ENCODE peak calls at places on chromosomes 13 and 19, in eight cellular contexts. F, W, D, C, R, Q, A and X are unnamed samples. For H3K36me3 and H3K4me1, the result is how much of the 10 kb centered on the place peaks cover.

GRCh38 chr13:73168226-73168992 is 109.6 kb downstream of the KLF5 start:
- DNase-seq in R (no peak), D (no peak), C (peak), A (no peak), Q (no peak), W (no peak), F (no peak), X (peak)

GRCh38 chr13:98571955-98572662 is 4.8 kb downstream of the STK24 start:
- DNase-seq in Q (no peak), F (peak), W (no peak), A (no peak), R (no peak), C (no peak), D (no peak), X (peak)

GRCh38 chr13:48156466-48156865 is 61.6 kb upstream of the MED4 start:
- DNase-seq in R (no peak), C (peak), Q (no peak), A (no peak), F (peak), W (no peak), D (no peak), X (peak)

GRCh38 chr19:48330012-48330681 is 4.8 kb downstream of the EMP3 start:
- DNase-seq in A (no peak), R (no peak), F (peak), Q (peak), D (no peak), C (peak), W (peak), X (no peak)

GRCh38 chr19:35736913-35737886 is 5.1 kb downstream of the IGFLR1 start:
- DNase-seq in C (no peak), F (no peak), Q (no peak), D (no peak), W (no peak), A (no peak), R (no peak), X (no peak)

GRCh38 chr13:37187110-37187509 is 81.6 kb upstream of the CSNK1A1L start:
- DNase-seq in A (no peak), F (no peak), Q (no peak), D (no peak), R (no peak), C (peak), W (no peak), X (no peak)

GRCh38 chr13:20521388-20521787 is 4.3 kb downstream of the CRYL1 start:
- DNase-seq in Q (no peak), R (no peak), F (no peak), D (no peak), W (no peak), A (no peak), C (no peak), X (no peak)

GRCh38 chr13:31172535-31172934 is 10.8 kb upstream of the HSPH1 start:
- DNase-seq in F (no peak), A (no peak), D (no peak), C (peak), W (no peak), R (no peak), Q (no peak), X (peak)

GRCh38 chr13:76637651-76638111 is 248.5 kb downstream of the KCTD12 start:
- DNase-seq in A (no peak), D (no peak), F (no peak), C (no peak), Q (no peak), R (no peak), W (no peak), X (no peak)

GRCh38 chr13:22883961-22884360 is 296.8 kb upstream of the SGCG start:
- DNase-seq in Q (no peak), C (peak), D (no peak), A (no peak), F (no peak), R (no peak), W (no peak), X (no peak)

GRCh38 chr19:8302357-8302691 is 5.8 kb downstream of the CD320 start:
- DNase-seq in R (peak), Q (peak), A (no peak), W (peak), F (peak), D (peak), C (no peak), X (peak)

GRCh38 chr19:35585844-35586243 is at the start of gene PMIS2:
- DNase-seq in R (no peak), Q (no peak), W (no peak), D (no peak), C (no peak), F (no peak), A (no peak), X (no peak)

GRCh38 chr19:49132974-49133609 is 13.7 kb downstream of the PPFIA3 start:
- DNase-seq in A (no peak), W (no peak), R (no peak), D (no peak), C (no peak), F (no peak), Q (no peak), X (no peak)

GRCh38 chr13:58238972-58239773 is 607.6 kb downstream of the PCDH17 start:
- DNase-seq in D (no peak), Q (no peak), W (no peak), A (no peak), R (no peak), F (no peak), C (no peak), X (no peak)

GRCh38 chr13:51626749-51627148 is 42.5 kb downstream of the WDFY2 start:
- DNase-seq in C (no peak), Q (no peak), A (no peak), F (no peak), D (no peak), W (no peak), R (no peak), X (no peak)

GRCh38 chr13:76884571-76885202 is 1.5 kb downstream of the KCTD12 start:
- DNase-seq in A (no peak), R (no peak), D (no peak), C (no peak), F (peak), W (peak), Q (no peak), X (no peak)

GRCh38 chr19:7494416-7495098 is 5.7 kb upstream of the PEX11G start:
- DNase-seq in Q (no peak), D (peak), A (no peak), W (peak), F (no peak), C (no peak), R (no peak), X (no peak)

GRCh38 chr19:49084206-49085019 is 838 bp upstream of the SNRNP70 start:
- DNase-seq in D (no peak), A (no peak), C (no peak), F (no peak), W (no peak), R (no peak), Q (no peak), X (no peak)

GRCh38 chr19:14366529-14366928 is 14.7 kb upstream of the ADGRE5 start:
- DNase-seq in A (peak), D (peak), F (peak), W (peak), R (no peak), C (peak), Q (peak), X (no peak)

GRCh38 chr19:343451-343931 is 1.1 kb downstream of the MIER2 start:
- DNase-seq in A (no peak), F (no peak), D (no peak), R (no peak), C (no peak), W (no peak), Q (no peak), X (peak)

GRCh38 chr19:42349378-42350107 is 24.1 kb downstream of the MEGF8 start:
- DNase-seq in F (no peak), D (no peak), R (no peak), C (no peak), W (no peak), A (no peak), Q (no peak), X (no peak)

GRCh38 chr19:36120092-36120983 is 5.1 kb downstream of the TBCB start:
- DNase-seq in F (no peak), C (no peak), Q (no peak), W (no peak), R (no peak), A (no peak), D (no peak), X (no peak)

GRCh38 chr13:51838235-51838846 is 6.6 kb downstream of the TMEM272 start:
- DNase-seq in R (no peak), Q (peak), A (no peak), F (no peak), D (no peak), C (no peak), W (no peak), X (peak)

GRCh38 chr19:17052439-17052838 is 22.8 kb downstream of the HAUS8 start:
- DNase-seq in R (no peak), A (no peak), C (peak), D (no peak), F (peak), W (peak), Q (peak), X (no peak)

GRCh38 chr19:4567584-4568071 is 8.1 kb upstream of the SEMA6B start:
- DNase-seq in A (no peak), D (peak), W (peak), Q (peak), R (no peak), C (peak), F (peak), X (no peak)

GRCh38 chr19:11361771-11362731 is 6.8 kb downstream of the PLPPR2 start:
- DNase-seq in A (no peak), W (no peak), Q (no peak), R (no peak), F (no peak), D (no peak), C (no peak), X (no peak)
- H3K36me3 ChIP-seq in A (under half), W (half or more), Q (under half), R (under half), F (under half), D (under half), C (under half), X (under half)

DNA sequence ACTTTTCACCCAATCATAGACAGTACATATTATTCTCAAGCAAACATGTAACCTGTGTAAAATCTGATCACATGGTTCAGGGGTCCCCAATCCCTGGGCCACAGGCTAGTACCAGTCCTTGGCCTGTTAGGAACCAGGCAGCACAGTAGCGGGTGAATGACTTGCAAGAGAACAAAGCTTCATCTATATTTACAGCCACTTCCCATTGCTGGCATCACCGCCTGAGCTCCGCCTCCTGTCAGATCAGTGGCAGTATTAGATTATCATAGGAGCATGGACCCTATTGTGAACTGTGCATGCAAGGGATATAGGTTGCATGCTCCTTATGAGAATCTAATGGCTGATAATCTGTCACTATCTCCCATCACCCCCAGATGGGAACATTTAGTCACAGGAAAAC is 133.1 kb downstream of the MAB21L1 start:
- DNase-seq in F (no peak), D (no peak), R (no peak), A (no peak), W (no peak), Q (no peak), C (no peak), X (no peak)
- H3K4me1 ChIP-seq in F (under half), D (under half), R (under half), A (under half), W (under half), Q (under half), C (under half), X (under half)

GRCh38 chr13:99620806-99621205 is 119.5 kb downstream of the TM9SF2 start:
- DNase-seq in D (no peak), Q (no peak), R (no peak), C (no peak), A (no peak), F (no peak), W (no peak), X (no peak)

GRCh38 chr13:99619207-99619606 is 117.9 kb downstream of the TM9SF2 start:
- DNase-seq in Q (no peak), C (no peak), A (no peak), W (no peak), R (no peak), D (no peak), F (no peak), X (peak)

GRCh38 chr13:99614465-99614885 is 113.2 kb downstream of the TM9SF2 start:
- DNase-seq in A (no peak), Q (no peak), C (no peak), R (no peak), D (no peak), F (peak), W (no peak), X (peak)

GRCh38 chr13:99617474-99618255 is 116.4 kb downstream of the TM9SF2 start:
- DNase-seq in F (no peak), C (peak), A (no peak), R (no peak), D (no peak), Q (no peak), W (peak), X (peak)
- H3K4me3 ChIP-seq in F (no peak), C (no peak), A (no peak), R (no peak), D (no peak), Q (no peak), W (no peak), X (no peak)

GRCh38 chr19:38839816-38840582 is 8.4 kb upstream of the ECH1 start:
- DNase-seq in C (peak), R (no peak), Q (no peak), A (no peak), W (no peak), F (no peak), D (no peak), X (no peak)
- H3K36me3 ChIP-seq in C (half or more), R (half or more), Q (half or more), A (half or more), W (half or more), F (half or more), D (half or more), X (half or more)